ENCODE peak calls at places on chromosomes 5 and 9, in five cellular contexts. R, D, N, L and Q are unnamed samples.

GRCh38 chr5:163478126-163478981 is 17.9 kb downstream of the HMMR start:
- DNase-seq in R (no peak), D (no peak), N (no peak), L (peak), Q (no peak)

GRCh38 chr5:83518676-83519075 is 47.1 kb downstream of the VCAN start:
- DNase-seq in R (no peak), D (no peak), N (no peak), L (no peak), Q (no peak)

GRCh38 chr5:442335-443238 is at the start of gene EXOC3:
- DNase-seq in R (peak), D (peak), N (peak), L (peak), Q (peak)

GRCh38 chr5:160198886-160199409 is 30.4 kb upstream of the FABP6 start:
- DNase-seq in R (no peak), D (no peak), N (no peak), L (no peak), Q (no peak)

GRCh38 chr5:180670586-180671359 is 21.4 kb upstream of the FLT4 start:
- DNase-seq in R (no peak), D (peak), N (peak), L (peak), Q (peak)

GRCh38 chr5:160064441-160064840 is 54.8 kb downstream of the PWWP2A start:
- DNase-seq in R (peak), D (no peak), N (no peak), L (no peak), Q (peak)

GRCh38 chr5:152676177-152676576 is 271.1 kb upstream of the NMUR2 start:
- DNase-seq in R (no peak), D (no peak), N (no peak), L (no peak), Q (no peak)

GRCh38 chr9:5863092-5863746 is 27.5 kb upstream of the MLANA start:
- DNase-seq in R (peak), D (no peak), N (no peak), L (no peak), Q (no peak)

GRCh38 chr9:78620764-78621163 is 323.8 kb downstream of the PSAT1 start:
- DNase-seq in R (no peak), D (no peak), N (no peak), L (peak), Q (no peak)

GRCh38 chr5:119275873-119276214 is 80.0 kb upstream of the TNFAIP8 start:
- DNase-seq in R (peak), D (no peak), N (peak), L (no peak), Q (no peak)

GRCh38 chr5:57311921-57312320 is 138.1 kb downstream of the GPBP1 start:
- DNase-seq in R (no peak), D (no peak), N (no peak), L (no peak), Q (no peak)

GRCh38 chr5:138597660-138598400 is 22.6 kb upstream of the HSPA9 start:
- DNase-seq in R (no peak), D (no peak), N (no peak), L (no peak), Q (no peak)

GRCh38 chr5:10704949-10705621 is 55.9 kb downstream of the DAP start:
- DNase-seq in R (no peak), D (no peak), N (peak), L (peak), Q (no peak)

GRCh38 chr9:95175523-95175922 is 142.0 kb downstream of the FANCC start:
- DNase-seq in R (no peak), D (no peak), N (no peak), L (no peak), Q (no peak)

GRCh38 chr9:126708178-126708577 is 94.5 kb downstream of the LMX1B start:
- DNase-seq in R (no peak), D (no peak), N (no peak), L (no peak), Q (peak)

GRCh38 chr9:4939118-4939561 is 45.9 kb upstream of the JAK2 start:
- DNase-seq in R (no peak), D (no peak), N (peak), L (no peak), Q (no peak)

GRCh38 chr5:74767579-74767913 is 497 bp downstream of the NSA2 start:
- DNase-seq in R (peak), D (peak), N (peak), L (peak), Q (no peak)

GRCh38 chr5:402615-403359 is 40.2 kb upstream of the EXOC3 start:
- DNase-seq in R (no peak), D (peak), N (peak), L (no peak), Q (no peak)

GRCh38 chr5:79499640-79500273 is 14.2 kb downstream of the HOMER1 start:
- DNase-seq in R (no peak), D (no peak), N (no peak), L (no peak), Q (no peak)

GRCh38 chr5:72501475-72501874 is 5.7 kb downstream of the ZNF366 start:
- DNase-seq in R (no peak), D (no peak), N (no peak), L (no peak), Q (no peak)

GRCh38 chr9:72527801-72528195 is 6.4 kb downstream of the TMC1 start:
- DNase-seq in R (no peak), D (no peak), N (no peak), L (no peak), Q (no peak)

GRCh38 chr5:60026174-60026573 is 132.6 kb upstream of the PDE4D start:
- DNase-seq in R (no peak), D (no peak), N (no peak), L (peak), Q (no peak)

GRCh38 chr5:43156388-43156787 is 35.6 kb upstream of the NIM1K start:
- DNase-seq in R (no peak), D (peak), N (peak), L (no peak), Q (no peak)